ENCODE peak calls at places on chromosomes 1 and 21, in five cellular contexts. C is tibial nerve, T is neural progenitor cell, R is right atrium auricular region, Q is fibroblast of lung. Y is an unnamed sample.

GRCh38 chr1:204283711-204284651 is 70.2 kb upstream of the GOLT1A start:
- DNase-seq in C (no peak), T (peak), R (no peak), Q (no peak), Y (peak)

GRCh38 chr21:44987886-44988606 is 48.2 kb downstream of the SLX9 start:
- DNase-seq in C (no peak), T (no peak), R (no peak), Q (no peak), Y (peak)

GRCh38 chr21:30289414-30289813 is at the start of gene KRTAP25-1:
- DNase-seq in C (no peak), T (no peak), R (no peak), Q (no peak), Y (no peak)

GRCh38 chr1:112712191-112712590 is 2.9 kb downstream of the PPM1J start:
- DNase-seq in C (no peak), T (no peak), R (no peak), Q (no peak), Y (no peak)

GRCh38 chr1:93960641-93961147 is 51.5 kb upstream of the GCLM start:
- DNase-seq in C (no peak), T (no peak), R (no peak), Q (peak), Y (no peak)

GRCh38 chr1:211551628-211552465 is 27.1 kb downstream of the SLC30A1 start:
- DNase-seq in C (no peak), T (no peak), R (peak), Q (peak), Y (no peak)

GRCh38 chr1:1602321-1602931 is 2.5 kb upstream of the FNDC10 start:
- DNase-seq in C (no peak), T (no peak), R (no peak), Q (no peak), Y (no peak)

GRCh38 chr21:42031816-42032215 is 21.7 kb upstream of the ZBTB21 start:
- DNase-seq in C (no peak), T (no peak), R (no peak), Q (no peak), Y (no peak)

GRCh38 chr1:227939791-227940771 is 7.7 kb downstream of the WNT9A start:
- DNase-seq in C (peak), T (no peak), R (no peak), Q (no peak), Y (no peak)

GRCh38 chr1:230284891-230285290 is 141.2 kb downstream of the PGBD5 start:
- DNase-seq in C (no peak), T (no peak), R (no peak), Q (no peak), Y (no peak)

GRCh38 chr1:155913969-155914757 is 3.0 kb upstream of the RIT1 start:
- DNase-seq in C (no peak), T (no peak), R (no peak), Q (peak), Y (no peak)

GRCh38 chr1:57034713-57035112 is 68.9 kb upstream of the C8B start:
- DNase-seq in C (no peak), T (no peak), R (no peak), Q (no peak), Y (no peak)

GRCh38 chr1:92362970-92363369 is 64.1 kb downstream of the RPAP2 start:
- DNase-seq in C (no peak), T (no peak), R (no peak), Q (no peak), Y (no peak)

GRCh38 chr1:2925923-2926322 is 95.3 kb upstream of the ACTRT2 start:
- DNase-seq in C (no peak), T (no peak), R (no peak), Q (no peak), Y (peak)

GRCh38 chr1:7375329-7375728 is 395.8 kb upstream of the VAMP3 start:
- DNase-seq in C (no peak), T (no peak), R (no peak), Q (no peak), Y (peak)

GRCh38 chr1:168032048-168032447 is 95.2 kb upstream of the MPC2 start:
- DNase-seq in C (no peak), T (no peak), R (no peak), Q (no peak), Y (no peak)

GRCh38 chr1:29258974-29259801 is 22.9 kb downstream of the PTPRU start:
- DNase-seq in C (no peak), T (peak), R (no peak), Q (no peak), Y (no peak)
- H3K4me3 ChIP-seq in C (peak), T (peak), R (peak), Q (peak), Y (peak)

DNA sequence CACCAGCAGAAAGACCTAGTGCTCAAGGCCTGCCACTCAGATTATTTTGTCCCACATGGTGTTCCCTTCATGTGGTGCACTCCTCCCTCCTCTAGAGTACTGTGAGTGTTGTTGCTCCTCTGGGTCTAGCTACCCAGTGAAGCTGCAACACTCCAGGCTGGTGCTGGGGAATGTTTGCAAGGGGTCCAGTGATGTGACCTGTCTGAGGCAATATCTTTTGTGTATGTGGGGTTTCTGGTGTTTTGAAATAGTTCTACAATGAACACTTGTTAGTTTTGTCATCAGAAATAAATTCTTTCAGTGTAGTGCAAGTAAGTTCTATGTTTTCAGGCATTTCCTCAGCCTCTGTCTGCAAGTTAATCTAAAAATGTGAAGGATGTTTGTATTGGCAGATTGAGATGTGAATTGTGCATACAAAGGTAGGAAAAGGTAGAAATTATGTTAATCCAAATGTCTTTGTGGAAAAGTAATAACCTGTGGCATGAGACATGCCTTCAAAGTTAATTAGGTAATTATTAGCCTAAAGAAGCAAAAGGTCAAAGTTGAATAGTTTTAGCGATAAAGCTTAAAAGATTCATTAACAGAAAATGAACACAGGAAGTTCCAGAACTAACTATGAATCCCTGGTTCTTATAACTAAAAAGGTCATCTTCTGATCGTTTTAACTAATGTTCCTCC is 616.8 kb downstream of the LTN1 start:
- DNase-seq in C (no peak), T (no peak), R (no peak), Q (peak), Y (no peak)
- H3K27ac ChIP-seq in C (no peak), T (no peak), R (no peak), Q (no peak), Y (no peak)

GRCh38 chr1:210200090-210200736 is 32.4 kb upstream of the SERTAD4 start:
- DNase-seq in C (no peak), T (no peak), R (no peak), Q (no peak), Y (no peak)
- TF ChIP-seq CTCF in C (no peak), T (no peak), R (peak), Q (no peak), Y (no peak)

GRCh38 chr21:38807987-38808386 is 2.3 kb downstream of the ETS2 start:
- DNase-seq in C (no peak), T (peak), R (no peak), Q (no peak), Y (no peak)

GRCh38 chr21:38805282-38806152 is at the start of gene ETS2:
- DNase-seq in C (peak), T (peak), R (peak), Q (peak), Y (peak)

GRCh38 chr21:38807481-38807880 is 1.8 kb downstream of the ETS2 start:
- DNase-seq in C (no peak), T (peak), R (no peak), Q (no peak), Y (no peak)

GRCh38 chr21:38806153-38806941 is 618 bp downstream of the ETS2 start:
- DNase-seq in C (no peak), T (peak), R (no peak), Q (peak), Y (peak)

GRCh38 chr21:38806942-38807284 is 1.2 kb downstream of the ETS2 start:
- DNase-seq in C (no peak), T (no peak), R (no peak), Q (peak), Y (no peak)
- H3K4me3 ChIP-seq in C (peak), T (peak), R (peak), Q (peak), Y (peak)

Y was measured in heart left ventricle.